ENCODE peak calls at places on chromosomes 6 and 20, in four cellular contexts. G, U, K and Z are unnamed samples.

GRCh38 chr6:35776364-35777215 is at the start of gene CLPSL2:
- DNase-seq in G (no peak), U (peak), K (no peak), Z (no peak)

GRCh38 chr6:111712398-111712797 is 106.7 kb upstream of the TRAF3IP2 start:
- DNase-seq in G (no peak), U (no peak), K (no peak), Z (no peak)

GRCh38 chr6:34391023-34391485 is 1.4 kb downstream of the NUDT3 start:
- DNase-seq in G (no peak), U (no peak), K (no peak), Z (peak)

GRCh38 chr6:150320450-150320849 is 48.4 kb upstream of the IYD start:
- DNase-seq in G (no peak), U (no peak), K (no peak), Z (no peak)

GRCh38 chr6:69489970-69490369 is 306.8 kb downstream of the LMBRD1 start:
- DNase-seq in G (no peak), U (no peak), K (no peak), Z (no peak)

GRCh38 chr20:53800883-53801604 is 207.4 kb upstream of the ZNF217 start:
- DNase-seq in G (no peak), U (no peak), K (no peak), Z (peak)

GRCh38 chr6:33923857-33924514 is 120.2 kb upstream of the MLN start:
- DNase-seq in G (no peak), U (no peak), K (no peak), Z (no peak)

GRCh38 chr6:142297996-142298753 is 3.6 kb upstream of the ADGRG6 start:
- DNase-seq in G (no peak), U (no peak), K (no peak), Z (peak)

GRCh38 chr6:451336-451735 is 59.8 kb downstream of the IRF4 start:
- DNase-seq in G (no peak), U (peak), K (no peak), Z (no peak)

GRCh38 chr6:89729818-89730217 is 89.8 kb downstream of the MDN1 start:
- DNase-seq in G (peak), U (no peak), K (no peak), Z (no peak)
- TF ChIP-seq SRF in G (no peak), U (no peak), K (no peak), Z (no peak)

GRCh38 chr20:45958593-45958992 is 13.4 kb downstream of the ZNF335 start:
- DNase-seq in G (no peak), U (no peak), K (no peak), Z (no peak)

GRCh38 chr20:45957021-45957941 is 14.7 kb downstream of the ZNF335 start:
- DNase-seq in G (no peak), U (no peak), K (no peak), Z (no peak)

GRCh38 chr20:45962031-45962755 is 9.8 kb downstream of the ZNF335 start:
- DNase-seq in G (no peak), U (no peak), K (no peak), Z (no peak)

GRCh38 chr20:45959126-45959525 is 12.9 kb downstream of the ZNF335 start:
- DNase-seq in G (no peak), U (no peak), K (no peak), Z (no peak)

DNA sequence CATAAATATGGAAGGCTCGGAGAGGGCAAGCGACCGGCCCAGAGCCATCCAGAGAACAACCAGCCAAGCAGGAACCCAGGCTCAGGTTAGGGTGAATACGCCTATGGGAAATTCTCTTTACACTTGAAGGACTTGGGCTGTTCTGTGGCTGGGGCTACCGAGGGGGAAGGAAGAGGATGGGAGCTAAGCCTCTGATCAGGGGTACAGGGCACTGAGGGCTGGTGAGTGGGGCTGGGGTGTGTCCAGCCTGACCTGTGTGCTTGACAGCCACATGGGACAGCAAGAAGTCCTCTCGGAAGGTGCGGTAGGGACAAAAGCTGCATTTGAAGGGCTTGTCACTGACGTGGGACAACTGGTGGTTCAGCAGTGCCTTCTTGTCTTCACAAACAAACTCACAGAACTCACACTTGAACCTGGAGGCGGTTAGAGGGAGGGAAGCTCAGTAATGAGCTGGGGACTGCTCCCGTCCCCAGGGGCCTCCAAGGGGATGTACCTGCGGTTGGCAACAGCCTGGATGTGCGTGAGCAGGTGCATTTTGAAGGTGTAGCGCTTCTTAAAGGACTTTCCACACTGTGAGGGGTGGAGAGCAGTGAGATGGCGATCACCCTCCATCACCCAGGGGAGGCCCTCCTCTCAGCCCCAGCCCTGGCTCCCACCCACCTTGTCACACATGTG is 11.9 kb downstream of the ZNF335 start:
- DNase-seq in G (peak), U (no peak), K (no peak), Z (no peak)
- TF ChIP-seq SRF in G (no peak), U (no peak), K (no peak), Z (no peak)

GRCh38 chr6:88442731-88443130 is 276.6 kb upstream of the CNR1 start:
- DNase-seq in G (no peak), U (no peak), K (no peak), Z (no peak)
- TF ChIP-seq SRF in G (no peak), U (no peak), K (no peak), Z (no peak)

GRCh38 chr6:139582956-139583355 is 208.5 kb upstream of the CITED2 start:
- DNase-seq in G (no peak), U (no peak), K (no peak), Z (no peak)

GRCh38 chr6:139583420-139583819 is 209.0 kb upstream of the CITED2 start:
- DNase-seq in G (no peak), U (no peak), K (no peak), Z (peak)

GRCh38 chr6:139577991-139578604 is 203.7 kb upstream of the CITED2 start:
- DNase-seq in G (no peak), U (no peak), K (no peak), Z (peak)

GRCh38 chr6:139581485-139581865 is 207.0 kb upstream of the CITED2 start:
- DNase-seq in G (no peak), U (no peak), K (no peak), Z (no peak)

GRCh38 chr6:139580592-139581484 is 206.4 kb upstream of the CITED2 start:
- DNase-seq in G (peak), U (no peak), K (no peak), Z (no peak)
- TF ChIP-seq SRF in G (no peak), U (no peak), K (no peak), Z (no peak)